ENCODE peak calls at places on chromosomes 16 and 17, in eight cellular contexts. U, N, O, B, J, E, F and V are unnamed samples.
A peak's percentile ranks its signal among the peaks of the same experiment; 100 is the strongest.

GRCh38 chr17:27560668-27561067 is 70.3 kb upstream of the LGALS9 start:
- DNase-seq in B (no peak), O (no peak), F (no peak), N (no peak), E (no peak), U (no peak), J (no peak), V (no peak)

GRCh38 chr16:12553191-12553590 is 250.5 kb downstream of the CPPED1 start:
- DNase-seq in O (no peak), J (no peak), F (no peak), E (peak; percentile 52), B (no peak), U (peak; percentile 62), N (no peak), V (no peak)

GRCh38 chr16:939311-939710 is 31.5 kb downstream of the LMF1 start:
- DNase-seq in O (no peak), F (no peak), U (no peak), E (no peak), N (no peak), B (no peak), J (no peak), V (no peak)

GRCh38 chr17:48541036-48541573 is 3.8 kb downstream of the HOXB2 start:
- DNase-seq in F (no peak), U (no peak), E (no peak), O (no peak), N (no peak), B (no peak), J (no peak), V (no peak)

GRCh38 chr17:75684249-75684648 is 17.1 kb downstream of the SAP30BP start:
- DNase-seq in F (no peak), J (no peak), U (no peak), B (no peak), O (no peak), N (no peak), E (no peak), V (no peak)

GRCh38 chr17:78780852-78781338 is 1.2 kb downstream of the CYTH1 start:
- DNase-seq in O (no peak), U (no peak), B (no peak), N (no peak), F (no peak), E (peak; percentile 70), J (no peak), V (no peak)

GRCh38 chr17:72530409-72530808 is 409.6 kb downstream of the SOX9 start:
- DNase-seq in J (no peak), F (no peak), U (no peak), E (no peak), B (no peak), O (no peak), N (no peak), V (no peak)

GRCh38 chr17:49547566-49547965 is 28.1 kb upstream of the NXPH3 start:
- DNase-seq in F (no peak), E (no peak), N (no peak), O (no peak), J (peak; percentile 9), B (no peak), U (no peak), V (no peak)

GRCh38 chr16:87939562-87940423 is 3.5 kb upstream of the CA5A start:
- DNase-seq in U (no peak), N (no peak), J (no peak), B (no peak), O (no peak), F (no peak), E (no peak), V (no peak)

GRCh38 chr17:47837401-47838039 is 3.6 kb downstream of the SCRN2 start:
- DNase-seq in E (no peak), U (no peak), B (no peak), O (no peak), N (no peak), F (no peak), J (no peak), V (no peak)

GRCh38 chr17:75877752-75878173 is 618 bp downstream of the TRIM47 start:
- DNase-seq in U (peak; percentile 60), N (peak; percentile 60), E (peak; percentile 91), J (peak; percentile 85), B (peak; percentile 67), F (peak; percentile 86), O (peak; percentile 86), V (peak; percentile 92)

GRCh38 chr17:64180089-64180488 is 50.1 kb upstream of the ERN1 start:
- DNase-seq in J (no peak), O (no peak), U (no peak), B (no peak), F (no peak), N (no peak), E (no peak), V (no peak)

GRCh38 chr16:84881702-84882521 is 62.1 kb downstream of the CRISPLD2 start:
- DNase-seq in J (no peak), U (peak; percentile 83), F (no peak), O (peak; percentile 34), E (no peak), N (no peak), B (no peak), V (no peak)

GRCh38 chr16:48617711-48618148 is 7.8 kb upstream of the N4BP1 start:
- DNase-seq in J (no peak), E (no peak), U (no peak), N (no peak), B (peak; percentile 77), F (no peak), O (no peak), V (no peak)

GRCh38 chr17:48553837-48554236 is 8.9 kb upstream of the HOXB2 start:
- DNase-seq in N (no peak), J (no peak), U (no peak), O (no peak), B (no peak), F (no peak), E (no peak), V (no peak)

GRCh38 chr16:75760018-75760519 is 33.8 kb upstream of the CPHXL start:
- DNase-seq in B (no peak), O (no peak), N (no peak), J (no peak), E (no peak), F (no peak), U (no peak), V (no peak)

GRCh38 chr17:31744541-31744951 is 114.5 kb downstream of the COPRS start:
- DNase-seq in B (no peak), J (no peak), U (no peak), N (no peak), E (no peak), O (no peak), F (no peak), V (no peak)

DNA sequence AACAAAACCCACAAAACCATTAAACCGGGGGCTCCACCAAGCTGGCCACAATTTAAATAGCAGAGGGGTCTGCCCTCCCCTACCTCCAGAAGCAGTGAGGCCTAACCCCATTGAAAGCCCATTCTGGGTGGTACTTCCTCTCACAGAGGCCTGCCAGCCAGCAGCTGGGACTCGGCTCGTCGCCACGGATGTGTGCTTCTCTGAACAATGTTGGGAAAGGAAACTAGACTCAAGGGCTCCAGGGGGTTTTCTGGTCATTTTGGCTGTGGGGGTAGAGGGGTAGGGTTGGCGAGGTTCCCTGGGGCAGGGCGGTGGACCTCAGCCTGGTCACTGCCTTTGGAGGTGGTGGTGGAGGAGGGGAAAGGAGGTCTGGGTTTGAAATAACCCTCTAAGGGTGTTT is 4.7 kb upstream of the PLCG2 start:
- DNase-seq in U (no peak), J (peak; percentile 42), O (no peak), N (no peak), E (peak; percentile 84), B (peak; percentile 73), F (no peak), V (no peak)
- TF ChIP-seq CTCF in U (no peak), J (no peak), O (no peak), N (no peak), E (no peak), B (no peak), F (no peak), V (no peak)

GRCh38 chr17:34665803-34666763 is 86.7 kb downstream of the TMEM132E start:
- DNase-seq in F (no peak), E (no peak), J (no peak), U (no peak), B (no peak), N (no peak), O (peak; percentile 43), V (no peak)
- TF ChIP-seq CTCF in F (no peak), E (no peak), J (no peak), U (no peak), B (no peak), N (no peak), O (peak; percentile 25), V (no peak)

DNA sequence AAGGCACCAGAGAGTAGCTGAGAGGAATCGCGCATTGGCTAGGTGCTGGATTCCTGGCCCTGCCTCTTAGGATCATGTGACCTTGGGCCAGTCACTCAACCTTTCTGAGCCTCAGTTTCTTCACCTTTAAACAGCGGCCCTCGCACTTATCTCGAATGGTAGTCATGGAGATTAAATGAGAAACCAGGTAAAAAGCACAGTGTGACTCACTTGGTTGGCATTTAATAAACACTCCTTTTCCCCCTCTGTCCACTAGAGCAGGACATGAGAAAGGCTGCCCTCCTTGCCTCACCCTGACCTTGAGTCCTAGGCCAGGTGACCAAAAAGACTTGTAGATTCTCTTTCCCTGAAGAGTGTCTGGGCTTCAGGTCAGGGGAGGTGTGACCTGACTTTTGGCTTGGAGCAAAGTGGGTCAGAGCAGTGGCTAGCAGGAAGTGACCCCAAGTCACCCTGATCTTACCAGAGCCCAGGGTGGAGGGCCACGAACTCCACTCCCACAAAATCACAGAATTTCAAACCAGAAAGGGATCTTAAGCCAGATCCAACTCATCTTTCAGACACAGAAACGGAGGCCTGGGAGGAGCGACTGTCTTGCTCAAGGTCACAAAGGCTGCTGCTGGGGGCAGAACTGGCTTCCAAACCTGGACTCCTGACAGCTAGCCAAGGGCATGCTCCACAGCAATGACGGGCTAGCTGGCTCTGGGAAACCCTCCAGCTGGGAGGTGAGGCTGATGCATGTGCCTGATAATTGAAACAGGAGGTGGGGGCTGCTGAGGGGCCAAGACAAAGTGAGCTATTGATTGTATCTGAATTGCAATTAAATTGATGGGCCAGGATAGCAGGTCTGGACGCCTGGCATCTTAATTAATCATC is 65.2 kb downstream of the PIPOX start:
- DNase-seq in J (no peak), F (no peak), N (no peak), B (peak; percentile 68), U (peak; percentile 31), E (no peak), O (peak; percentile 68), V (no peak)
- TF ChIP-seq CTCF in J (no peak), F (no peak), N (no peak), B (no peak), U (no peak), E (no peak), O (no peak), V (no peak)

GRCh38 chr17:9055281-9055680 is 34.0 kb downstream of the NTN1 start:
- DNase-seq in O (no peak), B (no peak), N (no peak), U (no peak), J (no peak), F (no peak), E (no peak), V (no peak)

GRCh38 chr17:9053406-9053805 is 32.1 kb downstream of the NTN1 start:
- DNase-seq in F (no peak), N (no peak), U (no peak), B (no peak), E (no peak), J (no peak), O (no peak), V (no peak)

GRCh38 chr17:9052921-9053320 is 31.6 kb downstream of the NTN1 start:
- DNase-seq in E (no peak), U (no peak), N (no peak), B (no peak), O (no peak), J (no peak), F (no peak), V (no peak)

GRCh38 chr17:9054146-9054545 is 32.8 kb downstream of the NTN1 start:
- DNase-seq in O (no peak), U (no peak), E (no peak), B (no peak), J (no peak), F (peak; percentile 15), N (no peak), V (no peak)

GRCh38 chr17:9054611-9055010 is 33.3 kb downstream of the NTN1 start:
- DNase-seq in F (peak; percentile 39), N (no peak), E (no peak), O (no peak), U (no peak), J (no peak), B (no peak), V (no peak)
- TF ChIP-seq CTCF in F (no peak), N (no peak), E (no peak), O (no peak), U (no peak), J (no peak), B (no peak), V (no peak)